ENCODE peak calls at places on chromosomes 12 and 14, in six cellular contexts. U is NCI-H2171 treated with DMSO at 0.1 percent for 48 hours, I is aorta, X is NB4, T is NCI-H1105, V is amniotic stem cell. O is an unnamed sample.

GRCh38 chr14:29078810-29079522 is 312.4 kb downstream of the FOXG1 start:
- DNase-seq in U (no peak), I (no peak), T (no peak), X (no peak), V (no peak), O (peak)

GRCh38 chr12:997505-997904 is 6.5 kb downstream of the ERC1 start:
- DNase-seq in I (no peak), T (no peak), V (no peak), U (no peak), X (no peak), O (no peak)

GRCh38 chr14:97977711-97978261 is 1180.6 kb downstream of the VRK1 start:
- DNase-seq in V (no peak), T (peak), I (peak), X (no peak), U (peak), O (peak)

GRCh38 chr12:24759155-24759554 is 189.7 kb downstream of the BCAT1 start:
- DNase-seq in V (no peak), X (peak), T (no peak), I (no peak), U (no peak), O (no peak)

GRCh38 chr14:72952171-72952570 is 25.9 kb downstream of the DCAF4 start:
- DNase-seq in V (no peak), T (no peak), X (no peak), I (peak), U (no peak), O (no peak)

GRCh38 chr12:26029741-26030033 is 71.2 kb downstream of the RASSF8 start:
- DNase-seq in U (no peak), V (no peak), I (no peak), X (no peak), T (no peak), O (no peak)

GRCh38 chr12:91877022-91877421 is 268.6 kb downstream of the BTG1 start:
- DNase-seq in X (peak), I (no peak), V (no peak), U (peak), T (no peak), O (peak)

GRCh38 chr14:104075530-104076151 is 9.9 kb upstream of the ASPG start:
- DNase-seq in U (peak), X (peak), I (no peak), T (no peak), V (no peak), O (peak)

GRCh38 chr14:20632831-20633771 is 8.4 kb downstream of the OR6S1 start:
- DNase-seq in U (peak), X (peak), I (no peak), V (peak), T (peak), O (peak)

GRCh38 chr12:27615331-27615891 is 80.8 kb upstream of the REP15 start:
- DNase-seq in I (no peak), X (no peak), T (no peak), U (no peak), V (peak), O (no peak)

GRCh38 chr12:124293286-124294003 is 1.4 kb upstream of the RFLNA start:
- DNase-seq in I (no peak), X (no peak), U (no peak), V (no peak), T (no peak), O (peak)

GRCh38 chr12:14558377-14559051 is 9.2 kb downstream of the PLBD1 start:
- DNase-seq in X (peak), I (no peak), V (no peak), U (no peak), T (no peak), O (no peak)

GRCh38 chr14:64761441-64762043 is 57.3 kb downstream of the PLEKHG3 start:
- DNase-seq in T (peak), I (no peak), U (no peak), V (no peak), X (peak), O (no peak)

GRCh38 chr14:47555333-47555732 is 120.1 kb downstream of the MDGA2 start:
- DNase-seq in T (no peak), X (no peak), I (no peak), V (no peak), U (no peak), O (no peak)

GRCh38 chr12:109445224-109445623 is 31.9 kb downstream of the KCTD10 start:
- DNase-seq in X (no peak), V (no peak), T (no peak), U (no peak), I (no peak), O (no peak)

GRCh38 chr12:102883204-102883799 is 33.7 kb downstream of the PAH start:
- DNase-seq in U (peak), V (no peak), X (peak), T (peak), I (peak), O (peak)

GRCh38 chr14:44699391-44699790 is 192.3 kb upstream of the FSCB start:
- DNase-seq in X (no peak), V (no peak), U (no peak), I (no peak), T (no peak), O (no peak)

GRCh38 chr14:68172664-68173063 is 353.1 kb downstream of the RAD51B start:
- DNase-seq in T (no peak), V (no peak), U (no peak), X (no peak), I (no peak), O (peak)

GRCh38 chr12:89933911-89934310 is 225.3 kb upstream of the ATP2B1 start:
- DNase-seq in V (no peak), U (no peak), T (no peak), X (no peak), I (no peak), O (no peak)

GRCh38 chr12:124861492-124861891 is 2.2 kb downstream of the SCARB1 start:
- DNase-seq in X (no peak), V (no peak), I (peak), U (no peak), T (no peak), O (peak)

GRCh38 chr14:42111355-42111754 is 504.7 kb downstream of the LRFN5 start:
- DNase-seq in I (no peak), V (no peak), T (no peak), X (no peak), U (no peak), O (no peak)

GRCh38 chr14:59321184-59321952 is 132.9 kb downstream of the DAAM1 start:
- DNase-seq in V (no peak), U (no peak), T (no peak), X (no peak), I (no peak), O (no peak)

GRCh38 chr12:96503971-96504370 is 14.6 kb downstream of the CFAP54 start:
- DNase-seq in I (no peak), U (no peak), V (no peak), X (no peak), T (no peak), O (no peak)

GRCh38 chr14:56892959-56893358 is 82.7 kb upstream of the OTX2 start:
- DNase-seq in I (no peak), X (no peak), U (peak), T (no peak), V (no peak), O (peak)

GRCh38 chr12:130619378-130619970 is 96.6 kb downstream of the RIMBP2 start:
- DNase-seq in I (no peak), T (no peak), U (no peak), V (no peak), X (no peak), O (no peak)

GRCh38 chr12:49336645-49337584 is at the start of gene C1QL4:
- DNase-seq in X (peak), I (peak), U (peak), V (peak), T (peak), O (peak)

GRCh38 chr12:9813821-9814798 is 13.2 kb upstream of the KLRF1 start:
- DNase-seq in V (no peak), X (peak), T (peak), I (peak), U (peak), O (peak)

GRCh38 chr14:61321385-61322010 is at the start of gene PRKCH:
- DNase-seq in V (no peak), I (peak), U (peak), X (no peak), T (peak), O (peak)

GRCh38 chr12:119980247-119980646 is 8.8 kb upstream of the BICDL1 start:
- DNase-seq in I (no peak), V (no peak), T (no peak), X (no peak), U (no peak), O (no peak)

GRCh38 chr12:175759-176158 is 38.2 kb downstream of the SLC6A12 start:
- DNase-seq in I (no peak), U (no peak), X (no peak), V (no peak), T (no peak), O (no peak)

GRCh38 chr14:97704316-97704715 is 907.1 kb downstream of the VRK1 start:
- DNase-seq in T (no peak), X (no peak), U (no peak), V (no peak), I (no peak), O (no peak)

GRCh38 chr12:127650626-127651025 is 616.3 kb upstream of the TMEM132C start:
- DNase-seq in I (no peak), T (no peak), U (no peak), X (no peak), V (no peak), O (no peak)

GRCh38 chr14:77372304-77372841 is 4.5 kb downstream of the TMED8 start:
- DNase-seq in V (no peak), X (no peak), U (peak), T (no peak), I (no peak), O (peak)

GRCh38 chr12:120538281-120539156 is 4.4 kb downstream of the RNF10 start:
- DNase-seq in I (peak), V (no peak), U (no peak), T (no peak), X (peak), O (no peak)